ENCODE peak calls at places on chromosome 12, in ten cellular contexts. P is mammary epithelial cell, J is K562, W is SK-N-SH, Z is HCT116, E is GM23338, G is PC-9, T is H9, N is endothelial cell of umbilical vein, R is GM23248. O is an unnamed sample.

GRCh38 chr12:15633201-15633600 is 156.0 kb downstream of the EPS8 start:
- DNase-seq in T (no peak), N (peak; percentile 17), P (no peak), E (no peak), R (peak; percentile 49), J (no peak), W (no peak), Z (no peak), G (no peak), O (no peak)

GRCh38 chr12:87661770-87662402 is 367.3 kb downstream of the C12orf50 start:
- DNase-seq in T (no peak), G (no peak), N (no peak), J (no peak), W (no peak), Z (no peak), P (no peak), E (no peak), R (peak; percentile 21), O (no peak)

GRCh38 chr12:99332936-99333591 is 314.5 kb upstream of the GARIN6 start:
- DNase-seq in G (no peak), E (no peak), Z (no peak), R (no peak), T (no peak), N (no peak), J (no peak), W (no peak), P (no peak), O (no peak)

GRCh38 chr12:30692470-30692869 is 3.2 kb downstream of the IPO8 start:
- DNase-seq in R (peak; percentile 80), W (no peak), E (no peak), G (no peak), P (no peak), T (no peak), N (peak; percentile 38), J (no peak), Z (no peak), O (no peak)

GRCh38 chr12:24839268-24839791 is 109.6 kb downstream of the BCAT1 start:
- DNase-seq in Z (no peak), G (no peak), R (peak; percentile 75), N (no peak), W (no peak), E (no peak), T (no peak), J (no peak), P (no peak), O (no peak)

GRCh38 chr12:27305673-27306504 is 26.7 kb upstream of the BMAL2 start:
- DNase-seq in Z (peak; percentile 27), G (peak; percentile 59), T (no peak), R (peak; percentile 68), N (peak; percentile 64), E (peak; percentile 63), W (peak; percentile 24), P (no peak), J (no peak), O (peak; percentile 52)

GRCh38 chr12:67698711-67699603 is 50.4 kb downstream of the DYRK2 start:
- DNase-seq in Z (no peak), T (no peak), E (no peak), J (no peak), R (peak; percentile 90), W (no peak), N (no peak), P (peak; percentile 96), G (no peak), O (no peak)

GRCh38 chr12:98868076-98868475 is 223.0 kb downstream of the APAF1 start:
- DNase-seq in Z (no peak), R (no peak), G (no peak), W (no peak), J (no peak), T (no peak), N (no peak), P (no peak), E (no peak), O (no peak)

GRCh38 chr12:92621833-92622232 is 81.0 kb upstream of the PLEKHG7 start:
- DNase-seq in N (no peak), E (no peak), J (no peak), W (no peak), P (no peak), T (no peak), G (no peak), Z (no peak), R (peak; percentile 30), O (no peak)

GRCh38 chr12:123937707-123938600 is 34.7 kb downstream of the CCDC92 start:
- DNase-seq in N (no peak), W (no peak), E (no peak), T (no peak), Z (no peak), G (no peak), R (no peak), J (no peak), P (no peak), O (no peak)

GRCh38 chr12:48999371-49000131 is at the start of gene DDN:
- DNase-seq in E (peak; percentile 52), R (peak; percentile 78), J (peak; percentile 70), G (no peak), P (no peak), W (peak; percentile 86), T (peak; percentile 61), N (no peak), Z (peak; percentile 45), O (peak; percentile 65)

GRCh38 chr12:107309020-107309419 is 215.7 kb upstream of the CRY1 start:
- DNase-seq in W (no peak), G (no peak), Z (no peak), R (no peak), P (no peak), N (no peak), E (no peak), J (no peak), T (no peak), O (no peak)

GRCh38 chr12:108865169-108865568 is 7.8 kb upstream of the SSH1 start:
- DNase-seq in Z (no peak), G (no peak), P (no peak), E (no peak), J (no peak), T (no peak), N (no peak), R (no peak), W (no peak), O (no peak)

GRCh38 chr12:108860443-108860842 is 3.1 kb upstream of the SSH1 start:
- DNase-seq in W (no peak), T (no peak), E (no peak), P (no peak), J (no peak), Z (no peak), N (no peak), R (no peak), G (no peak), O (no peak)

GRCh38 chr12:108861878-108862587 is 4.7 kb upstream of the SSH1 start:
- DNase-seq in R (no peak), Z (no peak), G (no peak), W (no peak), J (no peak), N (no peak), E (no peak), T (no peak), P (no peak), O (no peak)

GRCh38 chr12:108859923-108860291 is 2.5 kb upstream of the SSH1 start:
- DNase-seq in G (no peak), T (no peak), Z (no peak), W (no peak), J (no peak), P (no peak), E (no peak), N (no peak), R (no peak), O (no peak)

DNA sequence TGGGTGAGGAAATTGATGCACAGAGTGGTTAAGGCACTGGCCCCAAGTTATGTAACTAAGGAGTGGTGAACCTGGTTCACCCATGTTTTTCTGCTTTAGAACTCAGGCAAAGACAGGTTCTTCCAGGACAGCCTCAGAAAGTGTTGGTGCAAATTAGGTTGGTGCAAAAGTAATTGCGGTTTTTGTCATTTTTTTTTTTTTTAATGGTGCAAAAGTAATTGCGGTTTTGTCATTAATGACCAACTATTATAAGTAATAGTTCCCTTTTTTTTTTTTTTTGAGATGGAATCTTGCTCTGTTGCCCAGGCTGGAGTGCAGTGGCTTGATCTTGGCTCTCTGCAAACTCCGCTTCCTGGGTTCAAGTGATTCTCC is 5.2 kb upstream of the SSH1 start:
- DNase-seq in E (no peak), N (no peak), P (no peak), J (no peak), R (no peak), G (no peak), W (no peak), T (no peak), Z (no peak), O (no peak)
- H3K79me2 ChIP-seq in E (no peaks in the 10 kb centered on the region), N (no peaks in the 10 kb centered on the region), P (no peaks in the 10 kb centered on the region), J (no peaks in the 10 kb centered on the region), R (peaks cover 8% of the 10 kb centered on the region), G (no peaks in the 10 kb centered on the region), W (peaks cover 5% of the 10 kb centered on the region), T (no peaks in the 10 kb centered on the region), Z (no peaks in the 10 kb centered on the region), O (no peaks in the 10 kb centered on the region)

GRCh38 chr12:122265433-122265832 is 861 bp downstream of the VPS33A start:
- DNase-seq in Z (no peak), G (no peak), P (no peak), J (no peak), T (no peak), N (no peak), R (peak; percentile 12), E (no peak), W (no peak), O (no peak)
- H3K27ac ChIP-seq in Z (peak overlapping the region; percentile 72), G (peak overlapping the region; percentile 80), P (peak overlapping the region; percentile 90), J (peak overlapping the region; percentile 79), T (no peak overlapping the region), N (peak overlapping the region; percentile 48), R (peak overlapping the region; percentile 81), E (peak overlapping the region; percentile 92), W (peak overlapping the region; percentile 86), O (peak overlapping the region; percentile 92)

GRCh38 chr12:50215033-50215432 is 47.9 kb upstream of the CERS5 start:
- DNase-seq in N (no peak), R (no peak), T (no peak), J (no peak), E (no peak), P (peak; percentile 39), Z (no peak), W (no peak), G (peak; percentile 91), O (no peak)
- H3K79me2 ChIP-seq in N (peaks cover 77% of the 10 kb centered on the region), R (peaks cover 100% of the 10 kb centered on the region), T (peaks cover 12% of the 10 kb centered on the region), J (peaks cover 17% of the 10 kb centered on the region), E (peaks cover 90% of the 10 kb centered on the region), P (peaks cover 96% of the 10 kb centered on the region), Z (peaks cover 93% of the 10 kb centered on the region), W (peaks cover 100% of the 10 kb centered on the region), G (peaks cover 45% of the 10 kb centered on the region), O (peaks cover 95% of the 10 kb centered on the region)

DNA sequence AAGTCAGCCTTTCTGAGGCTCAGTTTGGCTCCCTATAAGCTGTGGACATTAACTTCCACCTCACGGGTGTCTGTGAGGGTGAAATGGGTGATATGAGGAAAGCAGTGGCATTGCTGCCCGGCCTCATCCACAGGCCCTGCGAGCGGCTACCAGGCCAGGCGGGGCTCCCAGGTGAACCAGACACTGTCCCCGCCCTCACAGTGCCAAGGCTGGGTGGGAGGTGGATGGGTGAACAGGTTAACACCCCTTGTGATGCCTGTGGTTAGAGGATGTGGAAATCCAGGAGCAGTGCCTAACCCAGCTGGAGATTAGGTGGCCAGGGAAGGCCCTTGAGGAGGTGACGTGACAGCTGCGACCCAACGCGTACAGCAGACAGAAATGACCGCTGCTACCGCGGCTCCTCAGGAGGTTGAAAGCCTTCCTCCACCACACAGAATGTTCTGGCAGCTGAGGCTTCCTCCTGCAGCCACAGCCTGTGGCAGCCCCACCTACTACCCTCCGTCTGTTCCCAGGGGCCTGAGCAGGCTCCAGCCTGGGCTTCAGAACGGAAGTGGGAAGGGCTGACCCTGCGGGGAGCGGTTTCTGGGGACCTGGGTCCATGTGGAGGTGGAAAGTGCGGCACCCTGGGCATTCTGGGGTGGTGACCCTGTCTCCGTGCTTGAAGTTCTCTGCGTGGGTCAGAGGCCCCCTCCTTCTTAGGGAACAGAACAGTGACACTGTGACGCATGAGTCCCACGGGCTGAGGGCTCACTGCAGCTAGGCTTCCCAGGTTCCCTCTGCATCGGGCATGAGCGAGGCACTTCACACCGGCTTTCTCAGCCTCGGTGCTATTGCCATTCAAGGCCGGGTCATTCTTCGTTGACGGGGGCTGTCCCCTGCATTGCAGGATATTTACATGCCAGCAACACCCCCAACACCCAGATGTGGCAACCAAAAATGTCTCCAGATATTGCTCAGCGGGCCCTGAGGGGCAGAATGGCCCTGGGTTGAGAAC is 9.7 kb downstream of the MMAB start:
- DNase-seq in T (no peak), J (no peak), Z (no peak), N (no peak), E (no peak), R (no peak), P (no peak), W (no peak), G (no peak), O (no peak)
- H3K27ac ChIP-seq in T (no peak overlapping the region), J (no peak overlapping the region), Z (no peak overlapping the region), N (no peak overlapping the region), E (no peak overlapping the region), R (no peak overlapping the region), P (no peak overlapping the region), W (no peak overlapping the region), G (no peak overlapping the region), O (no peak overlapping the region)